ENCODE peak calls at places on chromosomes 11 and 22, in eight cellular contexts. One of them, this sample, is unnamed. For H3K27me3, the result is how much of the 10 kb centered on the place peaks cover.

GRCh38 chr22:17777005-17777716 is 2.9 kb upstream of the BID start:
- DNase-seq in left lung: no peak
- DNase-seq in esophagus squamous epithelium: no peak
- DNase-seq in fibroblast of lung: no peak
- DNase-seq in CD8-positive, alpha-beta T cell: peak
- DNase-seq in sigmoid colon: peak
- DNase-seq in upper lobe of right lung: peak
- DNase-seq in trophoblast cell: peak
- DNase-seq in this sample: peak

GRCh38 chr11:62054484-62055121 is 69.2 kb upstream of the INCENP start:
- DNase-seq in left lung: no peak
- DNase-seq in upper lobe of right lung: no peak
- DNase-seq in fibroblast of lung: no peak
- DNase-seq in esophagus squamous epithelium: no peak
- DNase-seq in CD8-positive, alpha-beta T cell: no peak
- DNase-seq in trophoblast cell: peak
- DNase-seq in sigmoid colon: peak
- DNase-seq in this sample: peak

GRCh38 chr11:76695133-76695532 is 24.6 kb upstream of the LRRC32 start:
- DNase-seq in trophoblast cell: peak
- DNase-seq in sigmoid colon: no peak
- DNase-seq in left lung: no peak
- DNase-seq in esophagus squamous epithelium: no peak
- DNase-seq in CD8-positive, alpha-beta T cell: no peak
- DNase-seq in upper lobe of right lung: no peak
- DNase-seq in fibroblast of lung: no peak
- DNase-seq in this sample: no peak

GRCh38 chr11:69381681-69382130 is 87.8 kb downstream of the MYEOV start:
- DNase-seq in upper lobe of right lung: no peak
- DNase-seq in left lung: peak
- DNase-seq in CD8-positive, alpha-beta T cell: no peak
- DNase-seq in esophagus squamous epithelium: no peak
- DNase-seq in sigmoid colon: peak
- DNase-seq in trophoblast cell: no peak
- DNase-seq in fibroblast of lung: no peak
- DNase-seq in this sample: no peak

GRCh38 chr22:46747646-46748045 is 9.6 kb upstream of the CERK start:
- DNase-seq in sigmoid colon: no peak
- DNase-seq in fibroblast of lung: no peak
- DNase-seq in esophagus squamous epithelium: no peak
- DNase-seq in CD8-positive, alpha-beta T cell: no peak
- DNase-seq in trophoblast cell: no peak
- DNase-seq in left lung: peak
- DNase-seq in upper lobe of right lung: no peak
- DNase-seq in this sample: no peak

GRCh38 chr22:16935209-16935608 is 72.8 kb downstream of the GAB4 start:
- DNase-seq in CD8-positive, alpha-beta T cell: no peak
- DNase-seq in trophoblast cell: no peak
- DNase-seq in upper lobe of right lung: no peak
- DNase-seq in fibroblast of lung: no peak
- DNase-seq in esophagus squamous epithelium: no peak
- DNase-seq in sigmoid colon: no peak
- DNase-seq in left lung: no peak
- DNase-seq in this sample: no peak

GRCh38 chr11:128783513-128783912 is 83.6 kb downstream of the KCNJ1 start:
- DNase-seq in left lung: no peak
- DNase-seq in sigmoid colon: no peak
- DNase-seq in upper lobe of right lung: no peak
- DNase-seq in esophagus squamous epithelium: no peak
- DNase-seq in CD8-positive, alpha-beta T cell: no peak
- DNase-seq in trophoblast cell: no peak
- DNase-seq in fibroblast of lung: no peak
- DNase-seq in this sample: no peak

GRCh38 chr11:12090061-12090572 is 20.3 kb upstream of the MICAL2 start:
- DNase-seq in left lung: no peak
- DNase-seq in upper lobe of right lung: peak
- DNase-seq in fibroblast of lung: peak
- DNase-seq in CD8-positive, alpha-beta T cell: no peak
- DNase-seq in esophagus squamous epithelium: no peak
- DNase-seq in sigmoid colon: no peak
- DNase-seq in trophoblast cell: peak
- DNase-seq in this sample: peak

GRCh38 chr11:43316451-43316850 is 4.7 kb downstream of the API5 start:
- DNase-seq in fibroblast of lung: peak
- DNase-seq in upper lobe of right lung: no peak
- DNase-seq in left lung: no peak
- DNase-seq in trophoblast cell: no peak
- DNase-seq in esophagus squamous epithelium: no peak
- DNase-seq in CD8-positive, alpha-beta T cell: no peak
- DNase-seq in sigmoid colon: no peak
- DNase-seq in this sample: no peak

GRCh38 chr11:8262552-8263108 is 1.0 kb downstream of the LMO1 start:
- DNase-seq in CD8-positive, alpha-beta T cell: no peak
- DNase-seq in esophagus squamous epithelium: no peak
- DNase-seq in trophoblast cell: peak
- DNase-seq in left lung: peak
- DNase-seq in fibroblast of lung: peak
- DNase-seq in upper lobe of right lung: peak
- DNase-seq in sigmoid colon: peak
- DNase-seq in this sample: peak

GRCh38 chr11:130612291-130612802 is 163.9 kb downstream of the ADAMTS15 start:
- DNase-seq in fibroblast of lung: peak
- DNase-seq in CD8-positive, alpha-beta T cell: no peak
- DNase-seq in sigmoid colon: no peak
- DNase-seq in left lung: no peak
- DNase-seq in esophagus squamous epithelium: no peak
- DNase-seq in trophoblast cell: peak
- DNase-seq in upper lobe of right lung: no peak
- DNase-seq in this sample: no peak

GRCh38 chr11:96024666-96025065 is 100.8 kb upstream of the MTMR2 start:
- DNase-seq in CD8-positive, alpha-beta T cell: no peak
- DNase-seq in left lung: no peak
- DNase-seq in fibroblast of lung: no peak
- DNase-seq in sigmoid colon: no peak
- DNase-seq in upper lobe of right lung: no peak
- DNase-seq in esophagus squamous epithelium: no peak
- DNase-seq in trophoblast cell: no peak
- DNase-seq in this sample: no peak

GRCh38 chr11:417652-418342 is 3.0 kb upstream of the SIGIRR start:
- DNase-seq in sigmoid colon: no peak
- DNase-seq in trophoblast cell: peak
- DNase-seq in fibroblast of lung: no peak
- DNase-seq in esophagus squamous epithelium: no peak
- DNase-seq in left lung: peak
- DNase-seq in CD8-positive, alpha-beta T cell: no peak
- DNase-seq in upper lobe of right lung: no peak
- DNase-seq in this sample: peak
- H3K27me3 ChIP-seq in sigmoid colon: half or more
- H3K27me3 ChIP-seq in trophoblast cell: under half
- H3K27me3 ChIP-seq in fibroblast of lung: under half
- H3K27me3 ChIP-seq in esophagus squamous epithelium: under half
- H3K27me3 ChIP-seq in left lung: under half
- H3K27me3 ChIP-seq in CD8-positive, alpha-beta T cell: under half
- H3K27me3 ChIP-seq in upper lobe of right lung: under half
- H3K27me3 ChIP-seq in this sample: under half

GRCh38 chr11:64292458-64293254 is 1.6 kb downstream of the KCNK4 start:
- DNase-seq in esophagus squamous epithelium: no peak
- DNase-seq in upper lobe of right lung: no peak
- DNase-seq in left lung: no peak
- DNase-seq in CD8-positive, alpha-beta T cell: no peak
- DNase-seq in sigmoid colon: no peak
- DNase-seq in fibroblast of lung: no peak
- DNase-seq in trophoblast cell: no peak
- DNase-seq in this sample: no peak
- H3K4me3 ChIP-seq in esophagus squamous epithelium: peak
- H3K4me3 ChIP-seq in upper lobe of right lung: peak
- H3K4me3 ChIP-seq in left lung: peak
- H3K4me3 ChIP-seq in CD8-positive, alpha-beta T cell: peak
- H3K4me3 ChIP-seq in sigmoid colon: peak
- H3K4me3 ChIP-seq in fibroblast of lung: peak
- H3K4me3 ChIP-seq in trophoblast cell: no peak
- H3K4me3 ChIP-seq in this sample: peak

DNA sequence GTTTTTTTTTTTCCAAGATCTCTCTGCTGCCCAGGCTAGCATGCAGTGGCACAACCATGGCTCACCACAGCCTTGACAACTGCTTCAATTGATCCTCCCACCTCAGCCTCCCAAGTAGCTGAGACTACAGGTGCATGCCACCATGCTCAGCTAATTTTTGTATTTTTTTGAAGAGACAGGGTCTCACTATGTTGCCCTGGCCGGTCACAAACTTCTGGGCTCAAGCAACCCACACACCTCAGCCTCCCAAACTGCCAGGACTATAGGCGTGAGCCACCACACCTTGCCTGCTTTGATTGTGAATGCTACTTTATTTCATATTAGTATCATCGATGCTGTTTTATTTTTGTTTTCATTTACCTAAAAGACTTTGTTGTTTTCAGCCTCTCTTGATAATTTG is 81.5 kb upstream of the GNAZ start:
- DNase-seq in left lung: no peak
- DNase-seq in trophoblast cell: no peak
- DNase-seq in upper lobe of right lung: no peak
- DNase-seq in fibroblast of lung: no peak
- DNase-seq in esophagus squamous epithelium: no peak
- DNase-seq in sigmoid colon: no peak
- DNase-seq in CD8-positive, alpha-beta T cell: no peak
- DNase-seq in this sample: no peak
- H3K27me3 ChIP-seq in left lung: under half
- H3K27me3 ChIP-seq in trophoblast cell: under half
- H3K27me3 ChIP-seq in upper lobe of right lung: under half
- H3K27me3 ChIP-seq in fibroblast of lung: under half
- H3K27me3 ChIP-seq in esophagus squamous epithelium: under half
- H3K27me3 ChIP-seq in sigmoid colon: under half
- H3K27me3 ChIP-seq in CD8-positive, alpha-beta T cell: under half
- H3K27me3 ChIP-seq in this sample: under half

DNA sequence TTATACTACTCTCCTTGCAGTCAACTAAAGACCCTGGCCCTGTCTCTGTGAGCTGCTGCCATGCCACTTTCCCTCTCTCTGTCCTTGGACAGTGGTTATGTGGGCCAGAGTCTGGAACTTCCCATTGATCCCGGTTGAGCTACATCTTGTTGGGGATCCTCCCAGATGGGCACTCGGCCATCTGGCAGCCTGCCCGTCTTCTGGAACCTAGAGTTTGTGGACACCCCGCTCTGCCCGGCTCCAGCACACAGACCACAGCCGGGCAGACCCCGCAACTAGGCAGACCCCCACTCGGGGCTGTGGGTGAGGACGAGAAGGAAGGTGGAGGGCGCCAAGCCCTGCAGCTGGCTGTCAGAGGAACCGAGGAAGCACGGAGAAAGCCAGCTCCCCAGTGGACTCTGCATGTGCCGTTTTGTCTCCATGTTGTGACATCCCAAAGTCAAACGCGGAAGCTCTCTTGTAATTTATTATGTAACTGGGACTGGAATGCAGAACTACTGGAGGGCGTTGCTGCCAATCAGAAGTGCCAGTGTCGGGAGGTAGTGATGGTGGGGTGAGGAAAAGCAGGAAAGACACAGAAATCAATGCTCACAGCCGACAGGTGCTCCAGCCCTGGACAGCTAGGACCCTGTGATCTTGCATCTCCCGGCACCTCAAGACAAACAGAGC is 207.7 kb downstream of the CEP164 start:
- DNase-seq in upper lobe of right lung: no peak
- DNase-seq in left lung: peak
- DNase-seq in trophoblast cell: peak
- DNase-seq in esophagus squamous epithelium: no peak
- DNase-seq in CD8-positive, alpha-beta T cell: no peak
- DNase-seq in fibroblast of lung: no peak
- DNase-seq in sigmoid colon: peak
- DNase-seq in this sample: peak
- H3K4me3 ChIP-seq in upper lobe of right lung: no peak
- H3K4me3 ChIP-seq in left lung: no peak
- H3K4me3 ChIP-seq in trophoblast cell: no peak
- H3K4me3 ChIP-seq in esophagus squamous epithelium: no peak
- H3K4me3 ChIP-seq in CD8-positive, alpha-beta T cell: no peak
- H3K4me3 ChIP-seq in fibroblast of lung: no peak
- H3K4me3 ChIP-seq in sigmoid colon: no peak
- H3K4me3 ChIP-seq in this sample: no peak

DNA sequence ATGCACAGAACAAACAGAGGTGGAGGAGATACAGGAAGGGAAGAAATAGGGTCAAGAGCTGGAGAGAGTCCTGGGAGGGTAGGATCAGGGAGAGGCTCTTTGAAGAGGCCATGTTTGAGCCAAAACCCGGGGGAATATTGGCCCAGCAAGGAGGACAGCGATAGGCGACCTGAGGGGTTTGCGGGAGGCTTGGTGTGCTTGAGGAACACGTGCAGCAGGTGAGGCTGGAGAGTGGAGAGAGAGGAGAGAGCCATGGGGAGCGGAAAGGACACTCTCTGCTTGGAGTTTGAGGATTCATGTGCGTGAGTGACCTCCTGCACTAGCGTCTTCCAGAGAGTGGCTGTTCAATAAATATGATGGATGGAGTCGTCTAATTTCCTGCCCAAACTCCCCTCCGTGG is 4.7 kb upstream of the B3GAT1 start:
- DNase-seq in upper lobe of right lung: no peak
- DNase-seq in CD8-positive, alpha-beta T cell: no peak
- DNase-seq in left lung: no peak
- DNase-seq in fibroblast of lung: no peak
- DNase-seq in trophoblast cell: no peak
- DNase-seq in sigmoid colon: no peak
- DNase-seq in esophagus squamous epithelium: no peak
- DNase-seq in this sample: no peak
- H3K27me3 ChIP-seq in upper lobe of right lung: under half
- H3K27me3 ChIP-seq in CD8-positive, alpha-beta T cell: under half
- H3K27me3 ChIP-seq in left lung: under half
- H3K27me3 ChIP-seq in fibroblast of lung: under half
- H3K27me3 ChIP-seq in trophoblast cell: under half
- H3K27me3 ChIP-seq in sigmoid colon: half or more
- H3K27me3 ChIP-seq in esophagus squamous epithelium: under half
- H3K27me3 ChIP-seq in this sample: half or more

DNA sequence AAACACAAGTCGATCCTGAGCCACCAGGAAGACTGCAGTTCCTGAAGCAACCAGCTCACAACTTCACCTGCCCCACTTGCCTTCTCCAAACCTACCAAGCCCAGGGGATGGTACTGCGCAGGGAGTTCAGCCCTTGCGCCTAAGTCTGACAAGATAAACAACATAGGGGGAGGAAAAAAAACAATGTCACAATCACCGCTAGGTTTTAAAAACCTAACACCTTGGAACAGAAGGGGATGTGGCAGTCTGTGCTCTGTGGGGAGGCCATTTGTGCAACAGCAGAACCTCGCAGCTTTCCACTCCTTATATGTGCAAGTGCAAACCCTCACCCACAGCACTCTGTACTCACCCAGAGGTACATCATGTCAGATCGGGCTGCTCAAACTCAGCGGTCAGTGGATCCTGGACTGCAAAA is 134.2 kb downstream of the RBFOX2 start:
- DNase-seq in trophoblast cell: no peak
- DNase-seq in sigmoid colon: peak
- DNase-seq in CD8-positive, alpha-beta T cell: no peak
- DNase-seq in fibroblast of lung: no peak
- DNase-seq in upper lobe of right lung: no peak
- DNase-seq in esophagus squamous epithelium: no peak
- DNase-seq in left lung: no peak
- DNase-seq in this sample: no peak
- H3K4me3 ChIP-seq in trophoblast cell: no peak
- H3K4me3 ChIP-seq in sigmoid colon: peak
- H3K4me3 ChIP-seq in CD8-positive, alpha-beta T cell: no peak
- H3K4me3 ChIP-seq in fibroblast of lung: peak
- H3K4me3 ChIP-seq in upper lobe of right lung: peak
- H3K4me3 ChIP-seq in esophagus squamous epithelium: peak
- H3K4me3 ChIP-seq in left lung: no peak
- H3K4me3 ChIP-seq in this sample: peak